ENCODE peak calls at places on chromosomes 7 and 10, in four cellular contexts. One of them, this sample, is unnamed.
A peak's percentile ranks its signal among the peaks of the same experiment; 100 is the strongest.

GRCh38 chr10:48522011-48522765 is 82.7 kb downstream of the ARHGAP22 start:
- DNase-seq in tibial nerve: no peak
- DNase-seq in breast epithelium: no peak
- DNase-seq in ovary: no peak
- DNase-seq in this sample: peak; percentile 56

GRCh38 chr7:133853706-133854276 is 273.3 kb upstream of the LRGUK start:
- DNase-seq in breast epithelium: peak; percentile 72
- DNase-seq in tibial nerve: no peak
- DNase-seq in ovary: no peak
- DNase-seq in this sample: no peak

GRCh38 chr7:23350466-23350865 is 51.3 kb downstream of the MALSU1 start:
- DNase-seq in tibial nerve: no peak
- DNase-seq in breast epithelium: no peak
- DNase-seq in ovary: no peak
- DNase-seq in this sample: no peak

GRCh38 chr7:102008535-102009262 is 191.3 kb downstream of the CUX1 start:
- DNase-seq in breast epithelium: no peak
- DNase-seq in ovary: no peak
- DNase-seq in tibial nerve: no peak
- DNase-seq in this sample: no peak

GRCh38 chr7:68730871-68731403 is 867.3 kb upstream of the AUTS2 start:
- DNase-seq in tibial nerve: no peak
- DNase-seq in ovary: no peak
- DNase-seq in breast epithelium: peak; percentile 27
- DNase-seq in this sample: no peak

GRCh38 chr7:102925962-102926825 is 13.4 kb downstream of the LRRC17 start:
- DNase-seq in breast epithelium: no peak
- DNase-seq in tibial nerve: no peak
- DNase-seq in ovary: no peak
- DNase-seq in this sample: no peak

GRCh38 chr10:87642988-87643387 is 16.7 kb upstream of the PAPSS2 start:
- DNase-seq in breast epithelium: no peak
- DNase-seq in tibial nerve: no peak
- DNase-seq in ovary: no peak
- DNase-seq in this sample: no peak

GRCh38 chr7:112422842-112423496 is 27.3 kb upstream of the IFRD1 start:
- DNase-seq in breast epithelium: peak; percentile 90
- DNase-seq in ovary: peak; percentile 80
- DNase-seq in tibial nerve: peak; percentile 56
- DNase-seq in this sample: peak; percentile 78

GRCh38 chr7:117010375-117011133 is 57.3 kb downstream of the ST7 start:
- DNase-seq in tibial nerve: no peak
- DNase-seq in ovary: no peak
- DNase-seq in breast epithelium: no peak
- DNase-seq in this sample: no peak

GRCh38 chr10:84201244-84201606 is 6.9 kb downstream of the CDHR1 start:
- DNase-seq in breast epithelium: no peak
- DNase-seq in ovary: no peak
- DNase-seq in tibial nerve: no peak
- DNase-seq in this sample: peak; percentile 18

GRCh38 chr7:151141281-151141854 is 26.1 kb downstream of the GBX1 start:
- DNase-seq in tibial nerve: no peak
- DNase-seq in ovary: no peak
- DNase-seq in breast epithelium: peak; percentile 5
- DNase-seq in this sample: no peak

GRCh38 chr10:88042162-88043100 is 179.0 kb downstream of the PTEN start:
- DNase-seq in ovary: no peak
- DNase-seq in breast epithelium: peak; percentile 43
- DNase-seq in tibial nerve: no peak
- DNase-seq in this sample: peak; percentile 65

GRCh38 chr7:157501576-157501975 is 164.8 kb downstream of the DNAJB6 start:
- DNase-seq in tibial nerve: no peak
- DNase-seq in breast epithelium: no peak
- DNase-seq in ovary: no peak
- DNase-seq in this sample: peak; percentile 22

GRCh38 chr7:66352071-66352470 is 146.9 kb downstream of the TPST1 start:
- DNase-seq in breast epithelium: no peak
- DNase-seq in ovary: no peak
- DNase-seq in tibial nerve: no peak
- DNase-seq in this sample: no peak

GRCh38 chr10:35007858-35008301 is 82.3 kb downstream of the CUL2 start:
- DNase-seq in tibial nerve: no peak
- DNase-seq in ovary: no peak
- DNase-seq in breast epithelium: no peak
- DNase-seq in this sample: no peak

GRCh38 chr10:71590786-71591350 is 128.7 kb downstream of the C10orf105 start:
- DNase-seq in ovary: no peak
- DNase-seq in breast epithelium: no peak
- DNase-seq in tibial nerve: no peak
- DNase-seq in this sample: no peak

GRCh38 chr7:23373151-23374004 is 74.2 kb downstream of the MALSU1 start:
- DNase-seq in tibial nerve: no peak
- DNase-seq in ovary: no peak
- DNase-seq in breast epithelium: no peak
- DNase-seq in this sample: no peak

GRCh38 chr7:135260930-135261721 is 27.5 kb downstream of the STRA8 start:
- DNase-seq in ovary: no peak
- DNase-seq in breast epithelium: peak; percentile 31
- DNase-seq in tibial nerve: no peak
- DNase-seq in this sample: peak; percentile 74

GRCh38 chr7:31747553-31747952 is 60.5 kb downstream of the PPP1R17 start:
- DNase-seq in breast epithelium: no peak
- DNase-seq in tibial nerve: no peak
- DNase-seq in ovary: no peak
- DNase-seq in this sample: no peak

GRCh38 chr10:2037966-2038493 is 300.7 kb upstream of the ADARB2 start:
- DNase-seq in breast epithelium: no peak
- DNase-seq in ovary: no peak
- DNase-seq in tibial nerve: no peak
- DNase-seq in this sample: no peak

GRCh38 chr10:36362257-36362656 is 720.2 kb upstream of the FZD8 start:
- DNase-seq in breast epithelium: no peak
- DNase-seq in tibial nerve: no peak
- DNase-seq in ovary: no peak
- DNase-seq in this sample: no peak

GRCh38 chr7:155358948-155359712 is 61.5 kb downstream of the INSIG1 start:
- DNase-seq in ovary: no peak
- DNase-seq in breast epithelium: no peak
- DNase-seq in tibial nerve: no peak
- DNase-seq in this sample: no peak

GRCh38 chr10:131193923-131194322 is 117.6 kb downstream of the TCERG1L start:
- DNase-seq in breast epithelium: no peak
- DNase-seq in ovary: no peak
- DNase-seq in tibial nerve: no peak
- DNase-seq in this sample: no peak

GRCh38 chr7:128017880-128018845 is 13.1 kb downstream of the LRRC4 start:
- DNase-seq in ovary: no peak
- DNase-seq in breast epithelium: no peak
- DNase-seq in tibial nerve: no peak
- DNase-seq in this sample: no peak

GRCh38 chr10:97708976-97709745 is 4.4 kb upstream of the MARVELD1 start:
- DNase-seq in tibial nerve: peak; percentile 80
- DNase-seq in ovary: peak; percentile 85
- DNase-seq in breast epithelium: peak; percentile 86
- DNase-seq in this sample: peak; percentile 91

GRCh38 chr7:2468227-2468626 is 8.0 kb downstream of the GRIFIN start:
- DNase-seq in tibial nerve: no peak
- DNase-seq in breast epithelium: no peak
- DNase-seq in ovary: no peak
- DNase-seq in this sample: no peak
- H3K4me1 ChIP-seq in tibial nerve: peaks cover 12% of the 10 kb centered on the region
- H3K4me1 ChIP-seq in breast epithelium: no peaks in the 10 kb centered on the region
- H3K4me1 ChIP-seq in ovary: peaks cover 2% of the 10 kb centered on the region
- H3K4me1 ChIP-seq in this sample: no peaks in the 10 kb centered on the region

GRCh38 chr7:37448057-37448636 is 517 bp downstream of the ELMO1 start:
- DNase-seq in ovary: peak; percentile 48
- DNase-seq in breast epithelium: no peak
- DNase-seq in tibial nerve: no peak
- DNase-seq in this sample: peak; percentile 68

GRCh38 chr7:37445064-37445723 is 3.5 kb downstream of the ELMO1 start:
- DNase-seq in breast epithelium: no peak
- DNase-seq in tibial nerve: no peak
- DNase-seq in ovary: no peak
- DNase-seq in this sample: no peak

GRCh38 chr7:37448637-37449331 is at the start of gene ELMO1:
- DNase-seq in ovary: peak; percentile 62
- DNase-seq in tibial nerve: peak; percentile 58
- DNase-seq in breast epithelium: peak; percentile 55
- DNase-seq in this sample: peak; percentile 87

GRCh38 chr7:37445800-37446199 is 2.9 kb downstream of the ELMO1 start:
- DNase-seq in breast epithelium: no peak
- DNase-seq in tibial nerve: no peak
- DNase-seq in ovary: no peak
- DNase-seq in this sample: no peak

GRCh38 chr7:37446371-37446770 is 2.3 kb downstream of the ELMO1 start:
- DNase-seq in tibial nerve: no peak
- DNase-seq in breast epithelium: no peak
- DNase-seq in ovary: no peak
- DNase-seq in this sample: no peak
- TF ChIP-seq POLR2A in tibial nerve: no peak
- TF ChIP-seq POLR2A in breast epithelium: no peak
- TF ChIP-seq POLR2A in ovary: no peak
- TF ChIP-seq POLR2A in this sample: no peak

DNA sequence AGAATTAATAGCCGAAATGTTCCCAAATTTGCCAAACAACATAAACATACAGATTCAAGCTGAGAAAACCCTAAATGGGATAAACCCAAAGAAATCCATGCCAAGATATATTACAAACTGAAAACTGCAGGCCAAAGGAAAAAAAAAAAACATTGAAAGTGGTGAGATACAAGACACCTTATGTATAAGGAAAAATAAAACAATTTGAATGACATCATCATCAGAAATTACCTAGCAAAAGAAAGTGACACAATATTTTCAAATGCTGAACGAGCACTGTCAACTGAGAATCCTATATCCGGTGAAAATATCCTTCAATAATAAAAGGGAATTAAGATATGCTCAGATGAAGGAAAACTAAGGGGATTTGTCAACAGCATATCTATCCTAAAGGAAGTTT is 66.5 kb downstream of the PHYHIPL start:
- DNase-seq in tibial nerve: no peak
- DNase-seq in ovary: no peak
- DNase-seq in breast epithelium: no peak
- DNase-seq in this sample: no peak
- H3K4me1 ChIP-seq in tibial nerve: peaks cover 4% of the 10 kb centered on the region
- H3K4me1 ChIP-seq in ovary: no peaks in the 10 kb centered on the region
- H3K4me1 ChIP-seq in breast epithelium: no peaks in the 10 kb centered on the region
- H3K4me1 ChIP-seq in this sample: no peaks in the 10 kb centered on the region

GRCh38 chr7:7719235-7719634 is 828 bp upstream of the RPA3 start:
- DNase-seq in ovary: no peak
- DNase-seq in tibial nerve: no peak
- DNase-seq in breast epithelium: peak; percentile 37
- DNase-seq in this sample: peak; percentile 80
- TF ChIP-seq POLR2A in ovary: no peak
- TF ChIP-seq POLR2A in tibial nerve: no peak
- TF ChIP-seq POLR2A in breast epithelium: no peak
- TF ChIP-seq POLR2A in this sample: no peak